ENCODE peak calls at places on chromosomes 12 and 14, in ten cellular contexts. Z, F, Q, H, C, P, D, B, M and W are unnamed samples.

GRCh38 chr14:50763386-50764007 is 67.5 kb downstream of the NIN start:
- DNase-seq in C (no peak), F (no peak), H (no peak), Q (no peak), B (no peak), D (no peak), M (no peak), Z (no peak), P (no peak), W (peak)

GRCh38 chr14:50977863-50978520 is 33.7 kb upstream of the PYGL start:
- DNase-seq in P (no peak), D (no peak), M (no peak), Z (no peak), C (no peak), Q (no peak), H (no peak), F (no peak), B (no peak), W (no peak)

GRCh38 chr12:109880049-109880931 is at the start of gene GLTP:
- DNase-seq in F (peak), Z (peak), P (peak), M (peak), Q (peak), D (peak), B (peak), C (peak), H (peak), W (peak)

GRCh38 chr12:56931474-56931978 is 2.7 kb downstream of the SDR9C7 start:
- DNase-seq in C (no peak), M (no peak), B (no peak), F (no peak), P (no peak), D (no peak), H (peak), Z (no peak), Q (no peak), W (peak)

GRCh38 chr12:96427269-96427729 is 27.1 kb upstream of the CDK17 start:
- DNase-seq in M (no peak), C (no peak), P (peak), F (peak), D (peak), B (peak), Q (peak), H (no peak), Z (no peak), W (peak)

GRCh38 chr14:100849432-100849831 is 23.5 kb downstream of the MEG3 start:
- DNase-seq in F (no peak), Z (no peak), B (no peak), D (no peak), C (no peak), H (no peak), M (no peak), Q (no peak), P (no peak), W (no peak)

GRCh38 chr12:95949801-95950206 is 6.7 kb downstream of the AMDHD1 start:
- DNase-seq in H (no peak), D (no peak), Z (no peak), M (no peak), B (no peak), P (no peak), C (no peak), Q (no peak), F (no peak), W (no peak)

GRCh38 chr14:76855066-76855465 is 28.9 kb downstream of the LRRC74A start:
- DNase-seq in F (no peak), D (no peak), B (no peak), P (no peak), H (no peak), Q (no peak), Z (no peak), M (no peak), C (no peak), W (no peak)

GRCh38 chr14:100839573-100840175 is 13.8 kb downstream of the MEG3 start:
- DNase-seq in Q (no peak), Z (no peak), M (no peak), D (no peak), B (no peak), F (no peak), C (no peak), H (no peak), P (no peak), W (no peak)

GRCh38 chr14:90871605-90872233 is 55.5 kb upstream of the TTC7B start:
- DNase-seq in Q (no peak), D (no peak), B (no peak), F (no peak), H (no peak), Z (no peak), C (no peak), P (no peak), M (no peak), W (peak)

GRCh38 chr12:117052386-117053049 is 46.7 kb downstream of the TESC start:
- DNase-seq in D (no peak), B (no peak), Q (peak), P (no peak), Z (no peak), H (no peak), M (no peak), C (no peak), F (no peak), W (no peak)

GRCh38 chr14:47555333-47555732 is 120.1 kb downstream of the MDGA2 start:
- DNase-seq in Z (no peak), F (no peak), Q (no peak), B (no peak), M (no peak), C (no peak), H (no peak), D (no peak), P (no peak), W (no peak)

GRCh38 chr14:50901361-50901760 is 29.5 kb downstream of the ABHD12B start:
- DNase-seq in C (no peak), D (no peak), Q (no peak), P (no peak), M (no peak), Z (no peak), F (no peak), B (no peak), H (no peak), W (no peak)

GRCh38 chr12:110501378-110501721 is 561 bp downstream of the VPS29 start:
- DNase-seq in C (no peak), P (no peak), D (no peak), B (peak), H (no peak), M (peak), F (peak), Q (no peak), Z (no peak), W (peak)

GRCh38 chr12:59808317-59808910 is 212.6 kb downstream of the SLC16A7 start:
- DNase-seq in Q (no peak), F (no peak), P (no peak), C (no peak), H (no peak), Z (no peak), M (no peak), D (no peak), B (no peak), W (peak)

GRCh38 chr12:93886533-93887511 is 209.6 kb downstream of the CRADD start:
- DNase-seq in Z (no peak), Q (no peak), H (no peak), F (no peak), M (no peak), C (no peak), B (no peak), P (no peak), D (no peak), W (peak)

GRCh38 chr12:59401862-59402261 is 194.0 kb upstream of the SLC16A7 start:
- DNase-seq in C (no peak), D (no peak), H (no peak), B (no peak), Q (no peak), P (no peak), Z (no peak), M (no peak), F (no peak), W (no peak)

GRCh38 chr14:51534623-51535022 is 117.1 kb upstream of the FRMD6 start:
- DNase-seq in H (no peak), Q (no peak), C (no peak), P (no peak), Z (no peak), F (no peak), M (no peak), D (no peak), B (no peak), W (peak)

GRCh38 chr14:104595911-104596450 is 8.6 kb downstream of the TMEM179 start:
- DNase-seq in P (peak), D (peak), M (no peak), Q (peak), F (no peak), B (no peak), H (no peak), Z (no peak), C (no peak), W (no peak)

GRCh38 chr12:108972226-108972757 is 48.6 kb downstream of the SVOP start:
- DNase-seq in Q (no peak), C (no peak), Z (no peak), B (no peak), D (no peak), M (no peak), F (no peak), P (no peak), H (no peak), W (no peak)

GRCh38 chr12:49863946-49864816 is 21.3 kb upstream of the BCDIN3D start:
- DNase-seq in Z (no peak), C (no peak), H (no peak), F (peak), D (no peak), B (no peak), M (no peak), Q (no peak), P (no peak), W (no peak)

GRCh38 chr12:130357241-130357640 is 19.6 kb downstream of the PIWIL1 start:
- DNase-seq in C (no peak), Z (no peak), P (no peak), H (no peak), B (no peak), F (no peak), Q (no peak), D (no peak), M (no peak), W (no peak)

GRCh38 chr12:57898308-57898970 is 42.9 kb upstream of the ATP23 start:
- DNase-seq in Q (no peak), M (no peak), Z (no peak), D (no peak), F (no peak), P (no peak), C (no peak), H (no peak), B (no peak), W (no peak)

GRCh38 chr14:92665699-92666110 is 82.7 kb downstream of the LGMN start:
- DNase-seq in C (no peak), H (no peak), B (no peak), Q (no peak), D (no peak), M (no peak), F (peak), Z (no peak), P (no peak), W (no peak)

GRCh38 chr14:51211149-51211548 is 28.9 kb upstream of the TMX1 start:
- DNase-seq in F (no peak), B (no peak), Z (no peak), H (no peak), P (no peak), Q (no peak), M (no peak), C (no peak), D (no peak), W (no peak)

GRCh38 chr12:23140710-23141109 is 515.7 kb downstream of the ETNK1 start:
- DNase-seq in B (no peak), Q (no peak), H (no peak), C (no peak), F (no peak), Z (no peak), M (no peak), D (no peak), P (no peak), W (no peak)

GRCh38 chr12:132804426-132804861 is 24.2 kb downstream of the GOLGA3 start:
- DNase-seq in B (no peak), Q (peak), F (peak), M (no peak), D (no peak), H (no peak), P (no peak), Z (no peak), C (no peak), W (no peak)

GRCh38 chr14:68807987-68808386 is 15.1 kb upstream of the ZFP36L1 start:
- DNase-seq in P (no peak), B (no peak), D (no peak), F (no peak), H (peak), C (no peak), Z (no peak), M (no peak), Q (no peak), W (no peak)

GRCh38 chr14:95413289-95414215 is 93.8 kb upstream of the CLMN start:
- DNase-seq in D (no peak), C (no peak), P (no peak), M (peak), H (no peak), Z (no peak), B (no peak), F (no peak), Q (no peak), W (peak)

GRCh38 chr14:68269136-68269535 is 449.6 kb downstream of the RAD51B start:
- DNase-seq in P (no peak), D (no peak), B (no peak), F (no peak), C (no peak), M (no peak), Z (no peak), H (no peak), Q (no peak), W (no peak)

GRCh38 chr12:62533755-62534107 is 67.1 kb downstream of the MON2 start:
- DNase-seq in B (no peak), Q (no peak), C (no peak), P (no peak), Z (no peak), D (no peak), H (no peak), F (no peak), M (no peak), W (no peak)

GRCh38 chr12:130070017-130070653 is 92.1 kb upstream of the FZD10 start:
- DNase-seq in Z (no peak), F (no peak), H (no peak), M (no peak), P (no peak), Q (no peak), B (no peak), C (no peak), D (no peak), W (no peak)

GRCh38 chr12:54700301-54700700 is 52.1 kb upstream of the DCD start:
- DNase-seq in P (no peak), M (no peak), Q (no peak), B (no peak), H (no peak), D (no peak), C (no peak), F (no peak), Z (no peak), W (no peak)

GRCh38 chr14:68230941-68231717 is 411.6 kb downstream of the RAD51B start:
- DNase-seq in D (no peak), F (no peak), Q (no peak), P (no peak), B (no peak), Z (no peak), M (no peak), C (no peak), H (no peak), W (no peak)

GRCh38 chr12:67663121-67663520 is 14.6 kb downstream of the DYRK2 start:
- DNase-seq in C (no peak), Z (no peak), M (no peak), Q (no peak), H (no peak), P (no peak), D (no peak), F (no peak), B (no peak), W (peak)

GRCh38 chr12:80033457-80033856 is 65.9 kb upstream of the OTOGL start:
- DNase-seq in C (no peak), D (no peak), M (no peak), Q (no peak), H (no peak), B (no peak), F (no peak), Z (no peak), P (no peak), W (peak)

GRCh38 chr12:26771861-26772260 is 61.1 kb downstream of the ITPR2 start:
- DNase-seq in Z (no peak), P (no peak), Q (no peak), D (no peak), F (no peak), C (no peak), B (no peak), M (no peak), H (no peak), W (no peak)
- TF ChIP-seq CTCF in Z (no peak), P (no peak), Q (no peak), D (no peak), F (no peak), C (no peak), B (no peak), M (no peak), H (no peak), W (no peak)

DNA sequence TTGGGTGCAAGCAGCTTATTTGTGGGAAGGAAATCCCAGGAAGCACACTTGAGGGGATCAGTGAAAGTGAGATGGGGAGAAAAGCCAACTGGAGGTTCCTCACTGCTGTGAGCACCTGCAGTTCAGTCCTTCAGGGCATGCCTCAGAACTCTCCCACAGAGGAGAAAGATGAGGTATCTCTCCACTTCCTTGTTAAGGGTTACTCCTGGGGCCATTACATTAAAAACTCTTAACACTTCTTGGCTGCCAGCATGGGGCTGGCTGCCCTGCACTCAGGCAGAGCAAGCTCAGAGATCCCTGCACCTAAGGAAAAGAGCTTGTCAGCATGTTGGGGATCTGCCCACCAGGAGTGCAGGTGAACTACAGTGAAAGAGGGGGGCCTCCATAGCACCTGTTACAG is 28.8 kb downstream of the FERMT2 start:
- DNase-seq in D (no peak), Z (no peak), H (no peak), P (no peak), M (no peak), Q (no peak), B (no peak), C (no peak), F (no peak), W (no peak)
- TF ChIP-seq CTCF in D (no peak), Z (no peak), H (no peak), P (no peak), M (no peak), Q (no peak), B (no peak), C (no peak), F (no peak), W (no peak)

DNA sequence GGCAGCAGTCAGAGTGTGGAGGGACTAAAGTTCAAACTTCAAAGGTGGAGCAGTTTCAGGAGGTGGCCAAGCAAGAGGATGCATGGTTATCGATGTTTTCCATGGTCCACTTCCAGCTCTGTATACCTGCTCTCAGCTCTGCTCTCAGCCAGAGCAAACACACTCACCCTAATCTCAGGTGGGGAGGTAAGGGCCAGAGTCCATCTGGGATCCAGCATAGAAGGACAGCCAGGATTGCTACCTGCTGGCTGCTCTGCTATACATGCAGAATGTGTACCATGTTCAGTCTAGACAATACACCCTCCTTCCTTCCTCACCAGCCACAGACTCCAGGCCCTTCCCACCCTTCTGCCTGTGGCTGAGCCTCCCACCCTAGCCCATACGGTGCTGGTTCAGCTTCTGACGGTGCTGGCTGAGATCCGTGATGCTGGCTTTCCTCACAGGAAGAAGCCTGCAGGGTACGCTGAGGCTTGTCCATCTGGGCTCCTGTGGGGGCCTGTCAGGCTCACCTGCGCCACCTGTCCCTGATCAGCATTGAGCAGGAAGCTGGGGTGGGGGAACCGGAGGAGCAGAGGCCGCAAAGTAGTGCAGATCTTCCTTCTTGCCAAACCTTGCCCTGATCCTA is 2.4 kb downstream of the CBLN3 start:
- DNase-seq in Z (no peak), F (peak), B (no peak), M (no peak), Q (no peak), C (no peak), P (no peak), H (no peak), D (no peak), W (no peak)
- TF ChIP-seq CTCF in Z (no peak), F (peak), B (no peak), M (no peak), Q (no peak), C (no peak), P (no peak), H (no peak), D (no peak), W (no peak)

GRCh38 chr12:30694971-30695326 is 720 bp downstream of the IPO8 start:
- DNase-seq in C (no peak), Z (no peak), P (peak), H (no peak), D (no peak), F (peak), B (peak), Q (peak), M (peak), W (peak)

GRCh38 chr12:30696486-30696885 is 817 bp upstream of the IPO8 start:
- DNase-seq in Q (peak), Z (no peak), H (no peak), P (no peak), F (peak), B (no peak), M (no peak), D (no peak), C (no peak), W (no peak)

GRCh38 chr12:30694412-30694955 is 1.2 kb downstream of the IPO8 start:
- DNase-seq in H (no peak), D (no peak), F (no peak), P (no peak), Q (no peak), M (no peak), C (no peak), Z (no peak), B (no peak), W (no peak)

GRCh38 chr12:30696103-30696408 is 387 bp upstream of the IPO8 start:
- DNase-seq in D (no peak), P (no peak), H (no peak), B (no peak), Z (no peak), F (no peak), C (no peak), Q (no peak), M (no peak), W (no peak)

GRCh38 chr12:30695327-30696102 is at the start of gene IPO8:
- DNase-seq in Z (peak), P (peak), D (peak), C (peak), M (peak), Q (peak), B (peak), F (peak), H (peak), W (peak)
- TF ChIP-seq CTCF in Z (no peak), P (peak), D (peak), C (no peak), M (peak), Q (peak), B (peak), F (peak), H (peak), W (peak)

DNA sequence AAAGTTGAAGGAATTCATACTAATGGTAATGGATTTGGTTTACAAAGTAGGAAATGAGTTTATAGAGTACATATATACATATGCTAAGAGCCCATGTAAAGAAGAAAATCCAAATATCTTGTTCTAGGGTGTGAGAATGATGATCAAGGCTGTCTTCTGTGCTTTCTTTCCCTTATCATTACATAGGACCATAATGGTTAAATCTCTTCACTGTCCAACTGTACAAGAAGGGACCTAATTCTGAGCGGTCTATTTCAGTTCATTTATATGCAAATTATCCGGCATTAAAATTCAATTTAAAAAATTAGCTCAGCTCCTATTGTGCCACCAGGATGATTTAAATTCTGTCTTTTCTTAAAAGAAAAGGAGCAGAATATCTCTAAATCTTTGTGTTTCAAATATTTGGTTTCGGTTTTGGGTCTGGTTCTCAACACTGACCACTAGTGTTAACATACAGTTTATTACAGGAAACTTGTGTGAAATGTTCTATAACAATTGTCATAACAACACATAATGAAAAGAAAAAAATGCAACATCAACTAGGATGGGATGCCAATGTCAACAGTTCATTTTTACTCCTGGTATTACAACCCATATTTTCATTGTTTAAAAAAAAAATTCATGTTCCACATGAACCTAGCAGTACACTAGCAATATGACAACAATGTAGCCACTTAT is 16.8 kb downstream of the OR4K1 start:
- DNase-seq in M (no peak), F (no peak), B (no peak), D (no peak), Q (no peak), P (no peak), H (no peak), C (no peak), Z (no peak), W (no peak)
- TF ChIP-seq CTCF in M (no peak), F (no peak), B (no peak), D (no peak), Q (no peak), P (no peak), H (no peak), C (no peak), Z (no peak), W (no peak)